ENCODE peak calls at places on chromosomes 3 and 15, in four cellular contexts. D is stimulated activated CD8-positive, alpha-beta memory T cell treated with anti-CD3 and anti-CD28 coated beads, Interleukin-4, amount 100 ng/mL, for 1 hour; S is A172; X is AG04449. N is an unnamed sample.
A peak's percentile ranks its signal among the peaks of the same experiment; 100 is the strongest.

GRCh38 chr3:182729903-182730674 is 63.2 kb upstream of the ATP11B start:
- DNase-seq in X (no peak), S (no peak), D (no peak), N (peak; percentile 28)

GRCh38 chr3:57855943-57856342 is 99.8 kb downstream of the SLMAP start:
- DNase-seq in X (no peak), S (no peak), D (no peak), N (no peak)

GRCh38 chr15:66287461-66288055 is 5.8 kb upstream of the DIS3L start:
- DNase-seq in X (no peak), S (peak; percentile 10), D (no peak), N (peak; percentile 20)

GRCh38 chr15:75578206-75578947 is 738 bp downstream of the PTPN9 start:
- DNase-seq in S (peak; percentile 12), D (no peak), X (no peak), N (peak; percentile 31)

GRCh38 chr3:8296466-8296865 is 205.2 kb upstream of the LMCD1 start:
- DNase-seq in D (no peak), X (no peak), S (no peak), N (no peak)

GRCh38 chr15:34271493-34271892 is 46.7 kb downstream of the EMC4 start:
- DNase-seq in D (no peak), S (peak; percentile 64), X (peak; percentile 41), N (no peak)

GRCh38 chr3:151579571-151580270 is 118.9 kb upstream of the IGSF10 start:
- DNase-seq in X (no peak), S (no peak), D (no peak), N (no peak)

GRCh38 chr3:139557041-139557440 is 17.5 kb upstream of the RBP1 start:
- DNase-seq in S (no peak), X (no peak), D (no peak), N (no peak)

GRCh38 chr15:75153084-75153483 is 48.6 kb upstream of the C15orf39 start:
- DNase-seq in D (no peak), X (no peak), S (peak; percentile 64), N (no peak)

GRCh38 chr15:65302061-65302460 is 2.4 kb upstream of the RNU5B-1 start:
- DNase-seq in X (no peak), S (no peak), D (no peak), N (no peak)

GRCh38 chr15:34708422-34708821 is 46.4 kb downstream of the GJD2 start:
- DNase-seq in S (peak; percentile 47), D (no peak), X (no peak), N (no peak)

GRCh38 chr15:54528021-54528420 is 549.8 kb downstream of the UNC13C start:
- DNase-seq in S (no peak), D (no peak), X (no peak), N (no peak)

GRCh38 chr3:188469228-188469885 is 315.4 kb downstream of the LPP start:
- DNase-seq in X (no peak), S (no peak), D (no peak), N (no peak)

GRCh38 chr15:99472416-99473145 is 93.2 kb upstream of the MEF2A start:
- DNase-seq in S (no peak), X (no peak), D (no peak), N (no peak)

GRCh38 chr3:39501982-39502837 is 34.7 kb downstream of the MOBP start:
- DNase-seq in S (no peak), D (no peak), X (no peak), N (no peak)

GRCh38 chr3:69120879-69121464 is 1.4 kb downstream of the LMOD3 start:
- DNase-seq in X (peak; percentile 31), S (peak; percentile 66), D (peak; percentile 71), N (peak; percentile 71)

GRCh38 chr15:82030191-82030590 is 15.6 kb downstream of the MEX3B start:
- DNase-seq in X (no peak), D (no peak), S (no peak), N (no peak)

GRCh38 chr15:52563499-52564060 is 5.2 kb downstream of the ARPP19 start:
- DNase-seq in S (no peak), D (no peak), X (no peak), N (no peak)

GRCh38 chr3:55723653-55724406 is 236.7 kb upstream of the WNT5A start:
- DNase-seq in S (no peak), D (no peak), X (no peak), N (no peak)

GRCh38 chr15:35067501-35068347 is 17.4 kb downstream of the NANOGP8 start:
- DNase-seq in S (no peak), D (no peak), X (no peak), N (no peak)

GRCh38 chr3:181872887-181873286 is 161.2 kb downstream of the SOX2 start:
- DNase-seq in X (no peak), D (no peak), S (no peak), N (no peak)

GRCh38 chr15:100167884-100168375 is 173.8 kb downstream of the ADAMTS17 start:
- DNase-seq in X (no peak), S (no peak), D (no peak), N (no peak)

GRCh38 chr15:100355342-100355741 is 13.6 kb upstream of the ADAMTS17 start:
- DNase-seq in S (no peak), X (no peak), D (no peak), N (no peak)